ENCODE peak calls at places on chromosomes 16 and 17, in six cellular contexts. L, S, K, J, D and U are unnamed samples.

GRCh38 chr17:77092025-77092424 is 48.7 kb upstream of the SEC14L1 start:
- DNase-seq in L (no peak), S (no peak), K (no peak), J (no peak), D (no peak), U (no peak)

GRCh38 chr16:17265177-17265576 is 205.6 kb downstream of the XYLT1 start:
- DNase-seq in L (no peak), S (no peak), K (no peak), J (no peak), D (no peak), U (no peak)

GRCh38 chr17:65015855-65016254 is 40.7 kb downstream of the GNA13 start:
- DNase-seq in L (no peak), S (no peak), K (no peak), J (no peak), D (no peak), U (no peak)

GRCh38 chr16:31265329-31266245 is 5.8 kb downstream of the ITGAM start:
- DNase-seq in L (peak; percentile 81), S (peak; percentile 38), K (peak; percentile 37), J (no peak), D (peak; percentile 49), U (peak; percentile 87)

GRCh38 chr17:55273579-55274370 is 9.0 kb downstream of the HLF start:
- DNase-seq in L (no peak), S (no peak), K (no peak), J (no peak), D (no peak), U (no peak)

GRCh38 chr17:7083592-7083991 is 3.5 kb upstream of the CLEC10A start:
- DNase-seq in L (no peak), S (no peak), K (no peak), J (no peak), D (no peak), U (no peak)

GRCh38 chr17:44745301-44745700 is 13.5 kb upstream of the ADAM11 start:
- DNase-seq in L (no peak), S (no peak), K (no peak), J (no peak), D (no peak), U (no peak)

GRCh38 chr17:74177018-74177450 is 26.4 kb upstream of the RPL38 start:
- DNase-seq in L (peak; percentile 9), S (no peak), K (no peak), J (no peak), D (no peak), U (no peak)

GRCh38 chr17:49715717-49716279 is 8.0 kb upstream of the SLC35B1 start:
- DNase-seq in L (no peak), S (no peak), K (no peak), J (no peak), D (no peak), U (no peak)

GRCh38 chr17:65514541-65514940 is 46.9 kb downstream of the AXIN2 start:
- DNase-seq in L (no peak), S (no peak), K (no peak), J (no peak), D (no peak), U (no peak)

GRCh38 chr17:63249256-63250006 is 196.7 kb downstream of the CYB561 start:
- DNase-seq in L (no peak), S (no peak), K (no peak), J (peak; percentile 17), D (no peak), U (no peak)

GRCh38 chr17:27571563-27572129 is 59.3 kb upstream of the LGALS9 start:
- DNase-seq in L (no peak), S (no peak), K (no peak), J (no peak), D (no peak), U (no peak)